ENCODE peak calls at places on chromosomes 11 and 22, in four cellular contexts. Y is NCI-H187 treated with DMSO at 0.1 percent for 48 hours, H is frontal cortex, X is AG10803. G is an unnamed sample.
A peak's percentile ranks its signal among the peaks of the same experiment; 100 is the strongest.

GRCh38 chr11:35919244-35919643 is 24.6 kb upstream of the LDLRAD3 start:
- DNase-seq in Y (peak; percentile 75), H (no peak), X (no peak), G (peak; percentile 40)

GRCh38 chr22:47084226-47084625 is 321.8 kb downstream of the TBC1D22A start:
- DNase-seq in Y (no peak), H (no peak), X (no peak), G (no peak)

GRCh38 chr11:43942651-43943356 is 367 bp downstream of the C11orf96 start:
- DNase-seq in Y (no peak), H (no peak), X (no peak), G (no peak)

GRCh38 chr11:78564037-78564888 is 10.4 kb downstream of the NARS2 start:
- DNase-seq in Y (no peak), H (no peak), X (peak; percentile 77), G (no peak)

GRCh38 chr11:11528986-11529385 is 92.8 kb downstream of the GALNT18 start:
- DNase-seq in Y (no peak), H (no peak), X (no peak), G (no peak)

GRCh38 chr11:121105063-121105480 is 4.0 kb downstream of the TECTA start:
- DNase-seq in Y (no peak), H (no peak), X (peak; percentile 9), G (no peak)

GRCh38 chr11:13143486-13144297 is 133.9 kb upstream of the BMAL1 start:
- DNase-seq in Y (no peak), H (no peak), X (no peak), G (no peak)

GRCh38 chr11:9109858-9110731 is 18.7 kb upstream of the SCUBE2 start:
- DNase-seq in Y (no peak), H (no peak), X (no peak), G (no peak)

GRCh38 chr11:121460941-121461514 is 8.3 kb upstream of the SORL1-AS1 start:
- DNase-seq in Y (no peak), H (no peak), X (no peak), G (no peak)

GRCh38 chr22:48348855-48349254 is 1478.8 kb downstream of the BRD1 start:
- DNase-seq in Y (no peak), H (no peak), X (no peak), G (no peak)

GRCh38 chr11:1652778-1653540 is 23.4 kb downstream of the KRTAP5-5 start:
- DNase-seq in Y (no peak), H (peak; percentile 95), X (peak; percentile 34), G (no peak)

GRCh38 chr11:117189191-117189940 is 9.8 kb upstream of the TAGLN start:
- DNase-seq in Y (no peak), H (no peak), X (no peak), G (no peak)

GRCh38 chr22:20084547-20085413 is 4.7 kb downstream of the DGCR8 start:
- DNase-seq in Y (no peak), H (no peak), X (no peak), G (no peak)

GRCh38 chr11:116693206-116694016 is 79.4 kb downstream of the BUD13 start:
- DNase-seq in Y (no peak), H (no peak), X (no peak), G (no peak)

GRCh38 chr22:26656896-26657851 is at the start of gene MIAT:
- DNase-seq in Y (no peak), H (peak; percentile 64), X (no peak), G (no peak)

GRCh38 chr11:69397732-69398131 is 83.7 kb upstream of the LINC01488 start:
- DNase-seq in Y (no peak), H (no peak), X (peak; percentile 21), G (no peak)

GRCh38 chr11:45765107-45765668 is 39.8 kb upstream of the SLC35C1 start:
- DNase-seq in Y (no peak), H (no peak), X (no peak), G (no peak)

GRCh38 chr22:25057013-25057881 is 104.7 kb downstream of the KIAA1671 start:
- DNase-seq in Y (no peak), H (peak; percentile 67), X (peak; percentile 16), G (no peak)

GRCh38 chr22:28442264-28442950 is 237.2 kb downstream of the TTC28 start:
- DNase-seq in Y (no peak), H (peak; percentile 82), X (peak; percentile 77), G (no peak)

GRCh38 chr11:61746654-61747388 is 5.6 kb upstream of the MYRF start:
- DNase-seq in Y (no peak), H (no peak), X (no peak), G (no peak)

GRCh38 chr11:2142762-2143202 is 3.6 kb upstream of the IGF2 start:
- DNase-seq in Y (no peak), H (no peak), X (peak; percentile 8), G (no peak)

GRCh38 chr11:64251722-64251985 is 324 bp downstream of the PLCB3 start:
- DNase-seq in Y (no peak), H (no peak), X (no peak), G (no peak)

GRCh38 chr11:9639099-9639498 is 24.8 kb upstream of the SWAP70 start:
- DNase-seq in Y (no peak), H (no peak), X (no peak), G (no peak)

GRCh38 chr11:57275582-57275981 is 38.5 kb upstream of the APLNR start:
- DNase-seq in Y (no peak), H (no peak), X (no peak), G (no peak)

G was measured in NCI-H1436 treated with DMSO at 0.1 percent for 48 hours.